ENCODE peak calls at places on chromosome 1, in five cellular contexts. F, I, V, M and C are unnamed samples.

GRCh38 chr1:20496241-20496661 is 10.2 kb upstream of the CAMK2N1 start:
- DNase-seq in V (no peak), F (no peak), M (no peak), I (no peak), C (no peak)

GRCh38 chr1:36160949-36161485 is 5.1 kb downstream of the MAP7D1 start:
- DNase-seq in F (peak), V (peak), M (peak), I (peak), C (peak)

GRCh38 chr1:184022651-184023050 is 14.9 kb downstream of the COLGALT2 start:
- DNase-seq in V (no peak), M (no peak), F (no peak), I (no peak), C (no peak)

GRCh38 chr1:38736399-38736798 is 123.2 kb downstream of the RRAGC start:
- DNase-seq in F (no peak), I (no peak), V (no peak), M (no peak), C (no peak)

GRCh38 chr1:13749543-13750307 is 49.7 kb downstream of the PRDM2 start:
- DNase-seq in V (no peak), M (no peak), I (peak), F (peak), C (peak)

GRCh38 chr1:160007577-160008200 is 24.1 kb downstream of the PIGM start:
- DNase-seq in I (no peak), V (no peak), M (no peak), F (no peak), C (no peak)

GRCh38 chr1:234886081-234886874 is 242.4 kb downstream of the TOMM20 start:
- DNase-seq in V (no peak), I (no peak), M (no peak), F (no peak), C (no peak)

GRCh38 chr1:203592156-203592555 is 34.5 kb upstream of the ATP2B4 start:
- DNase-seq in F (no peak), I (no peak), M (no peak), V (no peak), C (no peak)

GRCh38 chr1:200546577-200546976 is 74.0 kb downstream of the KIF14 start:
- DNase-seq in M (no peak), V (no peak), I (no peak), F (no peak), C (no peak)

GRCh38 chr1:1781526-1781903 is 3.2 kb upstream of the NADK start:
- DNase-seq in M (no peak), V (no peak), I (no peak), F (no peak), C (no peak)

GRCh38 chr1:25697426-25698220 is 81.0 kb downstream of the MAN1C1 start:
- DNase-seq in M (no peak), V (no peak), I (no peak), F (no peak), C (no peak)